ENCODE peak calls at places on chromosomes 6 and 20, in nine cellular contexts. N is astrocyte of the spinal cord, V is cardiac muscle cell, O is esophagus squamous epithelium, Q is mammary epithelial cell, D is tibial artery, W is GM06990, I is fibroblast of the aortic adventitia, J is Caco-2. S is an unnamed sample.
A peak's percentile ranks its signal among the peaks of the same experiment; 100 is the strongest.

GRCh38 chr6:84107495-84107894 is 73.9 kb downstream of the MRAP2 start:
- DNase-seq in Q (no peak), V (no peak), W (no peak), I (no peak), J (no peak), D (no peak), O (no peak), N (no peak), S (no peak)

GRCh38 chr20:33994624-33994913 is 858 bp downstream of the RALY start:
- DNase-seq in D (no peak), J (no peak), Q (no peak), N (no peak), V (no peak), W (no peak), I (no peak), O (no peak), S (no peak)

GRCh38 chr20:54431545-54431944 is 43.8 kb upstream of the DOK5 start:
- DNase-seq in N (peak; percentile 1), Q (no peak), D (no peak), I (peak; percentile 86), O (no peak), J (no peak), W (no peak), V (no peak), S (no peak)

GRCh38 chr6:133854633-133855598 is 34.0 kb upstream of the TCF21 start:
- DNase-seq in V (no peak), W (peak; percentile 23), D (no peak), I (no peak), N (no peak), O (no peak), Q (no peak), J (peak; percentile 61), S (no peak)

GRCh38 chr6:18634912-18635311 is 247.8 kb downstream of the RNF144B start:
- DNase-seq in I (no peak), V (peak; percentile 3), N (no peak), O (no peak), Q (no peak), J (no peak), W (no peak), D (no peak), S (no peak)

GRCh38 chr6:117615981-117616961 is 14.0 kb upstream of the GOPC start:
- DNase-seq in N (peak; percentile 85), W (peak; percentile 28), D (no peak), Q (no peak), O (no peak), V (peak; percentile 31), I (peak; percentile 7), J (no peak), S (peak; percentile 69)

GRCh38 chr6:123091896-123092271 is 95.8 kb downstream of the CLVS2 start:
- DNase-seq in O (no peak), N (no peak), W (no peak), I (no peak), Q (no peak), J (no peak), V (no peak), D (no peak), S (no peak)

GRCh38 chr6:38391206-38391908 is 248.4 kb downstream of the BTBD9 start:
- DNase-seq in Q (peak; percentile 26), I (no peak), J (no peak), D (no peak), V (no peak), W (no peak), O (no peak), N (peak; percentile 19), S (no peak)

GRCh38 chr6:34583461-34583860 is 27.3 kb upstream of the SPDEF start:
- DNase-seq in W (no peak), J (no peak), N (no peak), I (no peak), Q (no peak), O (no peak), D (peak; percentile 54), V (no peak), S (no peak)

GRCh38 chr20:2210646-2211556 is 84.9 kb upstream of the TGM3 start:
- DNase-seq in I (peak; percentile 88), V (peak; percentile 89), J (no peak), Q (peak; percentile 46), N (peak; percentile 36), D (no peak), O (no peak), W (no peak), S (no peak)

GRCh38 chr20:24762791-24763350 is 186.2 kb upstream of the CST7 start:
- DNase-seq in W (no peak), D (peak; percentile 50), J (no peak), Q (no peak), V (no peak), N (no peak), I (no peak), O (no peak), S (no peak)

GRCh38 chr6:25389501-25389900 is 110.3 kb downstream of the CARMIL1 start:
- DNase-seq in N (peak; percentile 42), V (peak; percentile 70), D (no peak), I (peak; percentile 75), O (no peak), Q (peak; percentile 72), J (no peak), W (no peak), S (no peak)

GRCh38 chr6:80454197-80454596 is 347.7 kb downstream of the BCKDHB start:
- DNase-seq in I (peak; percentile 94), V (peak; percentile 84), O (no peak), W (peak; percentile 12), Q (peak; percentile 97), J (no peak), N (peak; percentile 94), D (no peak), S (peak; percentile 18)

GRCh38 chr6:56528412-56528841 is 114.3 kb downstream of the DST start:
- DNase-seq in Q (peak; percentile 66), V (peak; percentile 48), O (no peak), D (no peak), W (no peak), J (no peak), N (peak; percentile 96), I (peak; percentile 90), S (no peak)

GRCh38 chr6:160519603-160520042 is 144.5 kb downstream of the LPA start:
- DNase-seq in V (no peak), O (no peak), N (no peak), Q (peak; percentile 51), J (no peak), D (no peak), W (no peak), I (no peak), S (no peak)

GRCh38 chr6:83221886-83222479 is 28.8 kb downstream of the RWDD2A start:
- DNase-seq in N (peak; percentile 61), Q (peak; percentile 25), J (no peak), V (peak; percentile 67), I (peak; percentile 77), D (no peak), O (no peak), W (no peak), S (no peak)

GRCh38 chr6:105121981-105122380 is 57.8 kb downstream of the POPDC3 start:
- DNase-seq in Q (no peak), W (no peak), I (no peak), V (no peak), N (no peak), D (no peak), O (no peak), J (no peak), S (no peak)

DNA sequence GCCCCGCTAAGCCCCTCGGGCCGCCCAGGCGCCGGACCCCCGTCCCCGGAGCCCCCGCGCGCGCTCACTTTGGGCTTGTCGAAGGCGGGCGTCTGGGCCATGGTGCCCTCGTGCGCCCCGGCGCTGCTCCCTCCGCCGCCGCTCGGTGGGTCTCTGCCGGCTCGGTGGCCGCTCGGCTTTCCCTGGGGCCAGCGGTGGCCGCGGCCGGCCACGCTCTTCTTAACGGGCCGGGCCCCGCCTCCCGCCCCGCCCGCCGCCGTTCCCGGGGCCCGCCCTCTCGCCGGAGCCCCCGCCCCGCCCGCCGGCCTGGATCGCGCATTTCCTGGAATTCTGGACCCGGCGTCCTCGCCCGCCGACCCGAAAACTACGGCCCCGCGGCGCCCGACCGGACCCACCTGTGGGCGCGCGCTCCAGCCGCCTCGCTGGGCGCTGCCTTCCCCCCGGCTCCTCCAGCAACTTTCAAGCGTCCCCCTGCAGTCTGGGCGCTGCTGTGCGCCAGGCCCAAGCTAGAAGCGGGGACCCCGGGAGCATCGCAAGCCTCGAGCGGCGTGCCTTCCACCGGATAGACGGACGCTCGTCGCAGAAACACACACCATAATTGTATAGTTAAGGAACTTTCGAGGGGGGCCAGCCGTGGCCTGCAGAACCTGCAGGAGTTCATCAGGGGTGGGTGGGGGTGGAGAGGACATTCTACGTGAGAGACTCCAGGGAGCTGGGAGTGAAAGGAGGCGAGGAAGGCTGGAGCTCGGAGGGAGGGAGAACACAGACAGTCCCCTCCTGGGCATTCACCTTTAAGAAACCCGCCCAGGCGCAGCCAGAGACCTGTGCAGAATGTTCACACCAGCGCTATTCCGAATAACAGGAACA is at the start of gene ADA:
- DNase-seq in O (no peak), W (peak; percentile 69), I (peak; percentile 25), J (peak; percentile 90), D (peak; percentile 80), N (peak; percentile 52), Q (peak; percentile 63), V (peak; percentile 63), S (peak; percentile 40)
- TF ChIP-seq CTCF in O (peak; percentile 16), W (no peak), I (peak; percentile 10), J (no peak), D (no peak), N (no peak), Q (no peak), V (peak; percentile 11), S (no peak)

GRCh38 chr6:21137708-21138358 is 455.7 kb upstream of the SOX4 start:
- DNase-seq in Q (no peak), W (no peak), V (peak; percentile 38), O (no peak), N (peak; percentile 7), D (no peak), J (no peak), I (peak; percentile 52), S (no peak)
- TF ChIP-seq CTCF in Q (no peak), W (no peak), V (no peak), O (no peak), N (no peak), D (no peak), J (no peak), I (no peak), S (no peak)

GRCh38 chr6:27809939-27810767 is 102.0 kb downstream of the OR2B2 start:
- DNase-seq in N (peak; percentile 98), O (no peak), Q (peak; percentile 96), D (peak; percentile 82), W (peak; percentile 97), V (peak; percentile 97), J (peak; percentile 91), I (peak; percentile 99), S (peak; percentile 76)
- TF ChIP-seq CTCF in N (peak; percentile 10), O (no peak), Q (no peak), D (no peak), W (no peak), V (peak; percentile 21), J (no peak), I (peak; percentile 8), S (no peak)

DNA sequence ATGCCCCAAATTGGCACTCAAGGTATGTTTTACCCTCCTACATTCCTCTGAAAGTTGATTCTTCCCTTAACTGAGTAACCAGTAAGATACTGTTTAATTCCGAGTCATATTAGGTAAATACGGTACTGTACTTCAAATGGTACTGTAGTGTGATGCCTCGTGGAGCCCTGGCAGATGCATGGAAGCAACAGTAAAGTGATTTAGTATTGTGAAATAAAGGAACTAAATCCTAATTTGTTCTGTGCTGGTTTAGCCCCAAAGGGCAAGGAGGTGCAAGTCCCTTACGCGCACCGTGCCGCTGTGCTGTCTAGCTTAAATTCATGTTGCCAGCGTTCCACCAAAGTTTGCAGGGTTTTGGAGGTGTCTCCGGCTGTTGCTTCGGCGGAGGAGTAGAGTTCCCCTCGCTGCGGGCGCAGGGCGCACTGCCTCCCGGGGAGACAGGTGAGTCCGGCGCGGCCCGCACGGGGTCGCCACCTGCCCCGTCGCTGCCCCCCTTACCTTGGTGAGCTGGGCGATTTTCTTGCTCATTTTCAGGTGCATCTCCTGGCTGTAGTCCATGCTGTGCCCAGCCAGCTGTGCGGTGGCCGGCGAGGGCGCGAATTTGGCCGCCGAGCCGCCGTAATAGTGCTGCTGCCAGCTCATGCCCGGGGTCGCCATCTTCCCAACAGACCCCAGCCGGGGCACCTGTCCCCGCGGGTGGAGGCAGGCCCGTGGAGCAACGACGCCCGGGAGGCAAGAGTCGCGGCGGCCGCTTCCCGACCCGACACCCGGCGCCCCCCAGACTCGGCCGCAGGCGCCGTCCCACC is 618 bp downstream of the FAM184A start:
- DNase-seq in V (peak; percentile 15), O (no peak), N (peak; percentile 22), D (peak; percentile 71), I (peak; percentile 14), W (peak; percentile 26), Q (peak; percentile 18), J (peak; percentile 77), S (peak; percentile 25)
- TF ChIP-seq CTCF in V (peak; percentile 2), O (peak; percentile 13), N (no peak), D (peak; percentile 5), I (no peak), W (peak; percentile 27), Q (no peak), J (peak; percentile 81), S (no peak)